ENCODE peak calls at places on chromosome 9, in eight cellular contexts. One of them, this sample, is unnamed.

GRCh38 chr9:3477236-3477834 is 48.5 kb downstream of the RFX3 start:
- DNase-seq in psoas muscle: no peak
- DNase-seq in lung: no peak
- DNase-seq in AG09309: no peak
- DNase-seq in neural crest cell: no peak
- DNase-seq in suprapubic skin: no peak
- DNase-seq in glutamatergic neuron: no peak
- DNase-seq in HL-60: no peak
- DNase-seq in this sample: no peak

GRCh38 chr9:37976714-37977477 is 73.0 kb upstream of the SLC25A51 start:
- DNase-seq in psoas muscle: peak; percentile 40
- DNase-seq in lung: no peak
- DNase-seq in glutamatergic neuron: no peak
- DNase-seq in AG09309: peak; percentile 63
- DNase-seq in neural crest cell: no peak
- DNase-seq in HL-60: no peak
- DNase-seq in suprapubic skin: no peak
- DNase-seq in this sample: no peak

GRCh38 chr9:125902865-125903512 is 155.8 kb downstream of the PBX3 start:
- DNase-seq in AG09309: no peak
- DNase-seq in psoas muscle: no peak
- DNase-seq in suprapubic skin: no peak
- DNase-seq in glutamatergic neuron: no peak
- DNase-seq in neural crest cell: no peak
- DNase-seq in HL-60: no peak
- DNase-seq in lung: no peak
- DNase-seq in this sample: no peak

GRCh38 chr9:19162956-19163355 is 35.7 kb upstream of the PLIN2 start:
- DNase-seq in neural crest cell: no peak
- DNase-seq in glutamatergic neuron: no peak
- DNase-seq in psoas muscle: peak; percentile 60
- DNase-seq in lung: no peak
- DNase-seq in AG09309: no peak
- DNase-seq in suprapubic skin: peak; percentile 74
- DNase-seq in HL-60: no peak
- DNase-seq in this sample: peak; percentile 61

GRCh38 chr9:134399435-134400056 is 73.3 kb downstream of the RXRA start:
- DNase-seq in lung: no peak
- DNase-seq in HL-60: peak; percentile 45
- DNase-seq in suprapubic skin: no peak
- DNase-seq in neural crest cell: peak; percentile 28
- DNase-seq in psoas muscle: no peak
- DNase-seq in glutamatergic neuron: no peak
- DNase-seq in AG09309: no peak
- DNase-seq in this sample: no peak

GRCh38 chr9:114450181-114450580 is 55.1 kb downstream of the WHRN start:
- DNase-seq in glutamatergic neuron: no peak
- DNase-seq in suprapubic skin: no peak
- DNase-seq in AG09309: no peak
- DNase-seq in lung: no peak
- DNase-seq in psoas muscle: no peak
- DNase-seq in neural crest cell: no peak
- DNase-seq in HL-60: no peak
- DNase-seq in this sample: no peak

GRCh38 chr9:27474350-27474749 is 49.7 kb upstream of the IFNK start:
- DNase-seq in suprapubic skin: no peak
- DNase-seq in AG09309: no peak
- DNase-seq in lung: no peak
- DNase-seq in glutamatergic neuron: no peak
- DNase-seq in HL-60: no peak
- DNase-seq in neural crest cell: no peak
- DNase-seq in psoas muscle: no peak
- DNase-seq in this sample: no peak

GRCh38 chr9:69122086-69122390 is 52.0 kb upstream of the TJP2 start:
- DNase-seq in suprapubic skin: peak; percentile 73
- DNase-seq in HL-60: peak; percentile 15
- DNase-seq in neural crest cell: peak; percentile 37
- DNase-seq in lung: peak; percentile 66
- DNase-seq in psoas muscle: peak; percentile 44
- DNase-seq in AG09309: no peak
- DNase-seq in glutamatergic neuron: peak; percentile 53
- DNase-seq in this sample: no peak

GRCh38 chr9:96859461-96860198 is 5.3 kb upstream of the ZNF782 start:
- DNase-seq in lung: no peak
- DNase-seq in HL-60: no peak
- DNase-seq in AG09309: no peak
- DNase-seq in suprapubic skin: no peak
- DNase-seq in psoas muscle: no peak
- DNase-seq in glutamatergic neuron: no peak
- DNase-seq in neural crest cell: no peak
- DNase-seq in this sample: no peak

GRCh38 chr9:116868212-116868611 is 181.1 kb downstream of the TRIM32 start:
- DNase-seq in AG09309: no peak
- DNase-seq in psoas muscle: no peak
- DNase-seq in HL-60: no peak
- DNase-seq in suprapubic skin: no peak
- DNase-seq in neural crest cell: no peak
- DNase-seq in lung: no peak
- DNase-seq in glutamatergic neuron: no peak
- DNase-seq in this sample: no peak

GRCh38 chr9:23044549-23044948 is 597.9 kb downstream of the DMRTA1 start:
- DNase-seq in lung: no peak
- DNase-seq in neural crest cell: no peak
- DNase-seq in HL-60: no peak
- DNase-seq in glutamatergic neuron: no peak
- DNase-seq in psoas muscle: no peak
- DNase-seq in AG09309: no peak
- DNase-seq in suprapubic skin: no peak
- DNase-seq in this sample: no peak

GRCh38 chr9:15246688-15247087 is 60.3 kb downstream of the TTC39B start:
- DNase-seq in HL-60: no peak
- DNase-seq in suprapubic skin: no peak
- DNase-seq in glutamatergic neuron: no peak
- DNase-seq in lung: no peak
- DNase-seq in AG09309: no peak
- DNase-seq in neural crest cell: no peak
- DNase-seq in psoas muscle: no peak
- DNase-seq in this sample: no peak

GRCh38 chr9:85425153-85425611 is 316.6 kb downstream of the AGTPBP1 start:
- DNase-seq in neural crest cell: peak; percentile 83
- DNase-seq in HL-60: peak; percentile 60
- DNase-seq in lung: peak; percentile 39
- DNase-seq in suprapubic skin: no peak
- DNase-seq in glutamatergic neuron: peak; percentile 86
- DNase-seq in psoas muscle: peak; percentile 37
- DNase-seq in AG09309: peak; percentile 53
- DNase-seq in this sample: no peak

GRCh38 chr9:15522130-15522755 is 11.5 kb upstream of the PSIP1 start:
- DNase-seq in AG09309: no peak
- DNase-seq in HL-60: no peak
- DNase-seq in suprapubic skin: no peak
- DNase-seq in psoas muscle: no peak
- DNase-seq in glutamatergic neuron: no peak
- DNase-seq in lung: no peak
- DNase-seq in neural crest cell: no peak
- DNase-seq in this sample: no peak

GRCh38 chr9:38058452-38059232 is 10.4 kb downstream of the SHB start:
- DNase-seq in psoas muscle: no peak
- DNase-seq in neural crest cell: no peak
- DNase-seq in glutamatergic neuron: no peak
- DNase-seq in AG09309: no peak
- DNase-seq in lung: no peak
- DNase-seq in suprapubic skin: no peak
- DNase-seq in HL-60: no peak
- DNase-seq in this sample: no peak

DNA sequence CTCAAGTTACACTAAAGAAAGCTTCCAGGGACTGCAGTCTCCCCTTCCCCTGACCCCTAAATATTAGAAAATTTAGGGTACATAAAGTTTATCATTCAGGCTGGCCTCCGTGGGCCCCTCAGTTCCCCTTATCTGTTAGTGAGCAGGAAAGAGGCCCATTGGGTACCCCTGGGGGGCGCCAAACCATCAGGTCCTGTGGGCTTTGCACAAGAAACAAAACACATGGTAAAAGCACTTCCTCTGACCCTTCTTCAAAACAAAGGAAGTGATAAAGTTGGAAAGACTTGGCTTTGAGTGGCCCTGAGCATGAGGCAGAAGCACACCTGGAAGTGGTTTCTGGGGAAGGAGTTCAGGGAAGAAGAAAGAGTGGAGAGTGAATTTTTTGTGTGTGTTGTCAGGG is 213.0 kb downstream of the SMARCA2 start:
- DNase-seq in neural crest cell: peak; percentile 31
- DNase-seq in psoas muscle: no peak
- DNase-seq in suprapubic skin: no peak
- DNase-seq in HL-60: peak; percentile 87
- DNase-seq in glutamatergic neuron: peak; percentile 44
- DNase-seq in lung: peak; percentile 40
- DNase-seq in AG09309: no peak
- DNase-seq in this sample: no peak
- TF ChIP-seq CTCF in neural crest cell: peak; percentile 50
- TF ChIP-seq CTCF in psoas muscle: peak; percentile 46
- TF ChIP-seq CTCF in suprapubic skin: no peak
- TF ChIP-seq CTCF in HL-60: peak; percentile 15
- TF ChIP-seq CTCF in glutamatergic neuron: peak; percentile 14
- TF ChIP-seq CTCF in lung: no peak
- TF ChIP-seq CTCF in AG09309: peak; percentile 29
- TF ChIP-seq CTCF in this sample: peak; percentile 24

GRCh38 chr9:91755761-91756638 is 194.0 kb downstream of the ROR2 start:
- DNase-seq in suprapubic skin: no peak
- DNase-seq in neural crest cell: no peak
- DNase-seq in psoas muscle: no peak
- DNase-seq in glutamatergic neuron: no peak
- DNase-seq in AG09309: no peak
- DNase-seq in HL-60: no peak
- DNase-seq in lung: no peak
- DNase-seq in this sample: no peak

GRCh38 chr9:91761362-91761761 is 188.7 kb downstream of the ROR2 start:
- DNase-seq in lung: no peak
- DNase-seq in suprapubic skin: no peak
- DNase-seq in neural crest cell: no peak
- DNase-seq in psoas muscle: no peak
- DNase-seq in glutamatergic neuron: no peak
- DNase-seq in AG09309: no peak
- DNase-seq in HL-60: no peak
- DNase-seq in this sample: no peak

GRCh38 chr9:91760906-91761305 is 189.1 kb downstream of the ROR2 start:
- DNase-seq in psoas muscle: no peak
- DNase-seq in lung: no peak
- DNase-seq in neural crest cell: no peak
- DNase-seq in HL-60: no peak
- DNase-seq in AG09309: no peak
- DNase-seq in glutamatergic neuron: no peak
- DNase-seq in suprapubic skin: no peak
- DNase-seq in this sample: no peak

GRCh38 chr9:91757802-91758201 is 192.2 kb downstream of the ROR2 start:
- DNase-seq in AG09309: no peak
- DNase-seq in psoas muscle: no peak
- DNase-seq in neural crest cell: no peak
- DNase-seq in lung: no peak
- DNase-seq in suprapubic skin: no peak
- DNase-seq in glutamatergic neuron: no peak
- DNase-seq in HL-60: no peak
- DNase-seq in this sample: no peak

GRCh38 chr9:91758491-91758981 is 191.5 kb downstream of the ROR2 start:
- DNase-seq in neural crest cell: peak; percentile 70
- DNase-seq in lung: no peak
- DNase-seq in AG09309: no peak
- DNase-seq in glutamatergic neuron: peak; percentile 80
- DNase-seq in suprapubic skin: no peak
- DNase-seq in HL-60: peak; percentile 51
- DNase-seq in psoas muscle: no peak
- DNase-seq in this sample: no peak
- TF ChIP-seq CTCF in neural crest cell: peak; percentile 74
- TF ChIP-seq CTCF in lung: peak; percentile 18
- TF ChIP-seq CTCF in AG09309: peak; percentile 82
- TF ChIP-seq CTCF in glutamatergic neuron: peak; percentile 84
- TF ChIP-seq CTCF in suprapubic skin: peak; percentile 38
- TF ChIP-seq CTCF in HL-60: peak; percentile 43
- TF ChIP-seq CTCF in psoas muscle: no peak
- TF ChIP-seq CTCF in this sample: peak; percentile 41

DNA sequence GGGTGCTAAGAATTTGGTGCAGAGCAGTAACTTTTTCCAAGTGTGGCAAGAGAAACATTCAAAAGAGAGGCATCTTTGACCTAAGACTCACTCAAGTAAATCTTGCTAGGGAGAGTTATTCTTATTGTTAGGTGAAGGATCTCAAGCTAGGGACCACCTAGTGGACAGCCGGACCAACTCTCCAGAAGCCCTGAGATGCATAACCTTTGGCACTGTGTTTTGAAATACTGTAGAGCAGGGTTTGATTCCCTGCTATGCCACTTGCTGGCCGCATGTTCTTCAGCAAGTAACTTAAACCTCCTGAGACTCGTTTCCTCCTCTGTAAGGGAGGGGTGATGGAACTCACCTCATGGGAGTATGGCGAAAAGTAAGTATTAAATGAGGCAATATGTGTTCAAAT is 336.1 kb upstream of the ADAMTSL1 start:
- DNase-seq in neural crest cell: no peak
- DNase-seq in AG09309: no peak
- DNase-seq in suprapubic skin: no peak
- DNase-seq in lung: no peak
- DNase-seq in psoas muscle: no peak
- DNase-seq in HL-60: no peak
- DNase-seq in glutamatergic neuron: no peak
- DNase-seq in this sample: no peak
- TF ChIP-seq CTCF in neural crest cell: no peak
- TF ChIP-seq CTCF in AG09309: no peak
- TF ChIP-seq CTCF in suprapubic skin: no peak
- TF ChIP-seq CTCF in lung: no peak
- TF ChIP-seq CTCF in psoas muscle: no peak
- TF ChIP-seq CTCF in HL-60: no peak
- TF ChIP-seq CTCF in glutamatergic neuron: no peak
- TF ChIP-seq CTCF in this sample: no peak

DNA sequence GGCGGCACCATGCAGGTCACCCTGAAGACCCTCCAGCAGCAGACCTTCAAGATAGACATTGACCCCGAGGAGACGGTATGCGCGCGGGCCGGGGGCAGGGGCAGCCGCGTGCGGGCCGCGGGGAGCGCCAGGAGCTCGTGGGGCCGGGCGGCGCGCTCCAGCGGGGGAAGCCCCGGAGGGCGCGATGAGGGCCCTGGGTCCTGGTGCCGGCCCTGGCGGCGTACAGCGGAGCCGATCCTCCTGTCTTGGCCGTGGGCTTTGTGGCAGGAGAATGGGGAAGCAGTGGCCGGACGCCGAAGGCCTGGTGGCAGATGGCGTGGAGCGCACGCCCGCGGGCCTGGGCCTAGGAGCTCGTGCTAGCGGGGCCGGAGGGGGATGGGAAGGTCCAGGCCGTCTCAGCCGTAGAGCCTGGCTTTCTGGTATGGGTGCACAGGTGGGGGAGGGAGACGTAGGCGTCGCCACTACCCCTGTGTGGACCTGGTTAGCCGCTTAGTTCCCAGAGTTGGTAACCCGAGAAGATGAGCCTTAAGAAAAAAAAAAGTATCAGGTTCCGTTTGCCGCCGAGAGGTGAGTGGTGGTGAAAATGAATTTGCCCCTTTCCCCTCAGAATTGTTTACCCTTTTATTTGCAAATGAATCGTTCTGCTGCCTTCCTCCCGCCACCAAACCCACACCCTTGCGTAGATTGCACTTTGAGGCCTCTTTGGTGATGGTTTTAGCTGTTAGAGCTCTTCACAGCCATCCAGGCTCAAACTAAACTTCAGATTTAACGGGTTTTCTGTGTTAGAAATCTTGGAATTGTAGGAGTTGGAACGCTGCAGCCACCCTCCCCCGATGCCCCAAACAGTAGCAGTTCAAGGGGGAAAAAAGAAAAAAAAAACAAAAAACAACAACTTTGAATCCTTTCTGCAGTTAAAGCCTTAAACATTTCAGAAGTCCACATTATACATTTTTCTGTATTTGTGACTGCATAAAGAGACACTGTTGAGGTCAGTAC is 840 bp downstream of the RAD23B start:
- DNase-seq in neural crest cell: peak; percentile 43
- DNase-seq in lung: peak; percentile 73
- DNase-seq in glutamatergic neuron: peak; percentile 80
- DNase-seq in psoas muscle: peak; percentile 83
- DNase-seq in HL-60: peak; percentile 76
- DNase-seq in suprapubic skin: peak; percentile 79
- DNase-seq in AG09309: no peak
- DNase-seq in this sample: peak; percentile 80
- TF ChIP-seq CTCF in neural crest cell: peak; percentile 15
- TF ChIP-seq CTCF in lung: no peak
- TF ChIP-seq CTCF in glutamatergic neuron: no peak
- TF ChIP-seq CTCF in psoas muscle: no peak
- TF ChIP-seq CTCF in HL-60: no peak
- TF ChIP-seq CTCF in suprapubic skin: no peak
- TF ChIP-seq CTCF in AG09309: no peak
- TF ChIP-seq CTCF in this sample: no peak